ENCODE peak calls at places on chromosomes 2 and 18, in ten cellular contexts. O, Z, P, R, A, G, M, H, L and W are unnamed samples.

GRCh38 chr2:205892141-205893064 is 193.6 kb downstream of the INO80D start:
- DNase-seq in H (no peak), Z (no peak), G (no peak), P (peak; percentile 53), A (no peak), R (no peak), O (no peak), L (no peak), M (peak; percentile 88), W (peak; percentile 49)

GRCh38 chr2:27753744-27754588 is 17.6 kb upstream of the MRPL33 start:
- DNase-seq in H (peak; percentile 91), G (peak; percentile 56), Z (peak; percentile 81), O (peak; percentile 79), P (peak; percentile 86), R (peak; percentile 82), M (peak; percentile 85), A (peak; percentile 86), L (peak; percentile 89), W (peak; percentile 71)

GRCh38 chr2:17578466-17578928 is 38.0 kb downstream of the VSNL1 start:
- DNase-seq in O (no peak), L (no peak), G (peak; percentile 35), A (peak; percentile 21), P (no peak), H (no peak), M (no peak), Z (no peak), R (no peak), W (no peak)

GRCh38 chr2:69677914-69678313 is 34.4 kb upstream of the AAK1 start:
- DNase-seq in G (no peak), H (peak; percentile 42), L (no peak), R (no peak), Z (no peak), P (no peak), A (no peak), M (no peak), O (no peak), W (no peak)

GRCh38 chr2:25215948-25216679 is 47.7 kb upstream of the POMC start:
- DNase-seq in M (peak; percentile 85), G (no peak), H (peak; percentile 97), P (peak; percentile 70), Z (peak; percentile 35), A (peak; percentile 76), R (peak; percentile 64), L (peak; percentile 88), O (no peak), W (peak; percentile 68)

GRCh38 chr2:191688934-191689695 is 11.2 kb downstream of the NABP1 start:
- DNase-seq in M (no peak), L (no peak), H (no peak), Z (peak; percentile 71), R (no peak), P (no peak), O (peak; percentile 88), G (peak; percentile 57), A (no peak), W (peak; percentile 80)

GRCh38 chr2:142973160-142973821 is 95.8 kb downstream of the KYNU start:
- DNase-seq in L (no peak), H (peak; percentile 1), R (no peak), M (no peak), P (no peak), G (no peak), A (no peak), Z (peak; percentile 29), O (no peak), W (no peak)

GRCh38 chr18:13264986-13265900 is 46.7 kb downstream of the LDLRAD4 start:
- DNase-seq in O (no peak), R (peak; percentile 56), A (no peak), H (no peak), G (no peak), Z (no peak), P (no peak), L (no peak), M (no peak), W (no peak)

GRCh38 chr2:151616760-151617339 is 117.4 kb downstream of the NEB start:
- DNase-seq in M (no peak), P (no peak), A (no peak), Z (peak; percentile 42), O (no peak), G (no peak), L (no peak), H (no peak), R (no peak), W (no peak)

GRCh38 chr2:74281576-74281975 is 61.6 kb downstream of the SLC4A5 start:
- DNase-seq in G (no peak), P (no peak), Z (no peak), M (no peak), H (no peak), R (no peak), O (no peak), L (no peak), A (no peak), W (no peak)

GRCh38 chr2:57177176-57177575 is 869.4 kb upstream of the VRK2 start:
- DNase-seq in H (no peak), R (no peak), M (no peak), Z (no peak), P (no peak), G (no peak), A (no peak), L (no peak), O (no peak), W (no peak)

GRCh38 chr18:47254341-47254939 is 3.0 kb upstream of the SKOR2 start:
- DNase-seq in P (no peak), L (no peak), R (no peak), Z (peak; percentile 28), M (no peak), A (peak; percentile 50), O (no peak), G (no peak), H (peak; percentile 79), W (no peak)

DNA sequence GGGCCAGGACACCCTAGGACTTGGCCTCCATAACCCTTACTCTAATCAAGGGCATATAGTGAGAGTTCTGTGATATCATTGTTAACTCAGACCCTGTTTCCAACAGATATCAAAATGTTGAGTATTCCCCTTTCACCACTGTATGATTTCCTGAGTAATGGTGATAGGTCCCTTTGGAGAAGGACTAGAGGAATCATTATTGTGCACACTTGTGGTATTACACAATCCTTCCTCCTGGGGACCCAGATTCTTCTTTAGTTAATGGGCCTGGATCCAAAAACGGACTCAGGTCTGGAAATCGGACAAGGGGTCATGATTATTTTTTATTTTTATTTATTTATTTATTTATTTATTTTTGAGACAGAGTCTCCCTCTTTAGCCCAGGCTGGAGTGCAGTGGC is 23.5 kb downstream of the PRKRA start:
- DNase-seq in O (no peak), A (no peak), R (no peak), H (no peak), M (no peak), Z (no peak), P (no peak), G (no peak), L (no peak), W (no peak)
- H3K36me3 ChIP-seq in O (peaks cover 14% of the 10 kb centered on the region), A (no peaks in the 10 kb centered on the region), R (peaks cover 31% of the 10 kb centered on the region), H (peaks cover 28% of the 10 kb centered on the region), M (peaks cover 10% of the 10 kb centered on the region), Z (peaks cover 11% of the 10 kb centered on the region), P (peaks cover 14% of the 10 kb centered on the region), G (peaks cover 10% of the 10 kb centered on the region), L (peaks cover 20% of the 10 kb centered on the region), W (peaks cover 61% of the 10 kb centered on the region)

GRCh38 chr2:161115205-161115604 is 45.0 kb upstream of the TANK start:
- DNase-seq in G (no peak), A (no peak), M (no peak), L (no peak), R (no peak), Z (no peak), P (no peak), H (no peak), O (no peak), W (no peak)
- H3K27ac ChIP-seq in G (no peak overlapping the region), A (no peak overlapping the region), M (no peak overlapping the region), L (no peak overlapping the region), R (no peak overlapping the region), Z (no peak overlapping the region), P (no peak overlapping the region), H (no peak overlapping the region), O (no peak overlapping the region), W (no peak overlapping the region)

GRCh38 chr2:96906719-96907404 is 37.0 kb upstream of the SEMA4C start:
- DNase-seq in R (peak; percentile 81), G (no peak), P (no peak), O (peak; percentile 20), L (peak; percentile 82), H (peak; percentile 89), Z (no peak), M (peak; percentile 87), A (no peak), W (no peak)

GRCh38 chr2:96907405-96908041 is 37.6 kb upstream of the SEMA4C start:
- DNase-seq in R (peak; percentile 89), P (peak; percentile 48), H (peak; percentile 94), O (peak; percentile 30), A (peak; percentile 49), L (peak; percentile 92), Z (peak; percentile 45), G (no peak), M (peak; percentile 97), W (no peak)

GRCh38 chr2:96900237-96900636 is 30.4 kb upstream of the SEMA4C start:
- DNase-seq in H (peak; percentile 51), M (no peak), A (no peak), O (no peak), L (no peak), Z (no peak), G (no peak), R (no peak), P (no peak), W (no peak)

GRCh38 chr2:96903318-96903717 is 33.4 kb upstream of the SEMA4C start:
- DNase-seq in R (no peak), O (peak; percentile 35), A (no peak), M (no peak), G (no peak), P (no peak), Z (no peak), L (no peak), H (peak; percentile 58), W (no peak)

DNA sequence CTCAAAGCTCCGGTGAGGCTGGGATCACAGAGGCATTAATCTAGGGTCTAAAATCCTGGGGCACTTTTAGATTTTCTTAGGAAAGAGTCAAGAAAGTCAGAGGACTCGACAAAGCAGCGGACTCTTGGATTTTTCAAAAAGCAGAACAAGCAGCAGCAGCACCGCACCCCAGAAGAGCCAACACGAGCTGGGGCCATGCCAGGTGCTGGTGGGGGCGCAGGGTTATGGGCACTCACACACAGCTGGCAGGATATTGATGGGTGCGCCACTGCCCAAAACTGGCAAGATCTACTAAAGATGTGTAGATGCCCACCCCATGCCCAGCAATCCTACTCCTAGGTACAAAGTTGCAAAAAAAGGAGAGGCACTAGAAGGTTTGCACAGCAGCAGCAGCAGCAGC is 33.9 kb upstream of the SEMA4C start:
- DNase-seq in R (no peak), O (peak; percentile 25), Z (no peak), G (no peak), H (no peak), P (no peak), A (no peak), L (no peak), M (no peak), W (no peak)
- H3K36me3 ChIP-seq in R (no peaks in the 10 kb centered on the region), O (no peaks in the 10 kb centered on the region), Z (no peaks in the 10 kb centered on the region), G (no peaks in the 10 kb centered on the region), H (no peaks in the 10 kb centered on the region), P (no peaks in the 10 kb centered on the region), A (no peaks in the 10 kb centered on the region), L (no peaks in the 10 kb centered on the region), M (no peaks in the 10 kb centered on the region), W (no peaks in the 10 kb centered on the region)

GRCh38 chr2:48771241-48772014 is 15.9 kb upstream of the LHCGR start:
- DNase-seq in R (no peak), H (no peak), Z (no peak), M (no peak), A (no peak), P (no peak), G (no peak), O (no peak), L (no peak), W (no peak)

GRCh38 chr2:48768669-48769068 is 13.1 kb upstream of the LHCGR start:
- DNase-seq in O (no peak), M (no peak), A (no peak), G (no peak), Z (no peak), R (no peak), L (no peak), P (no peak), H (no peak), W (no peak)

GRCh38 chr2:48767330-48767729 is 11.8 kb upstream of the LHCGR start:
- DNase-seq in L (no peak), R (no peak), P (no peak), A (no peak), G (no peak), M (no peak), O (no peak), Z (no peak), H (no peak), W (no peak)
- H3K27ac ChIP-seq in L (no peak overlapping the region), R (no peak overlapping the region), P (no peak overlapping the region), A (no peak overlapping the region), G (no peak overlapping the region), M (no peak overlapping the region), O (no peak overlapping the region), Z (no peak overlapping the region), H (no peak overlapping the region), W (no peak overlapping the region)